ENCODE peak calls at places on chromosome 13, in four cellular contexts. X is GM06990; L is CD8-positive, alpha-beta T cell; M is epithelial cell of proximal tubule. O is an unnamed sample.

GRCh38 chr13:104847863-104848262 is 1687.6 kb downstream of the EFNB2 start:
- DNase-seq in X (no peak), L (no peak), M (no peak), O (peak; percentile 17)

GRCh38 chr13:91398413-91399188 is at the start of gene GPC5:
- DNase-seq in X (peak; percentile 88), L (peak; percentile 61), M (no peak), O (no peak)

GRCh38 chr13:19586904-19587634 is 25.7 kb upstream of the TPTE2 start:
- DNase-seq in X (peak; percentile 87), L (peak; percentile 41), M (no peak), O (no peak)

GRCh38 chr13:63636231-63636993 is 2220.8 kb upstream of the PCDH20 start:
- DNase-seq in X (peak; percentile 2), L (no peak), M (no peak), O (no peak)

GRCh38 chr13:71865858-71866172 is 1.2 kb downstream of the DACH1 start:
- DNase-seq in X (no peak), L (no peak), M (no peak), O (no peak)

GRCh38 chr13:47148543-47148942 is 251.7 kb upstream of the HTR2A start:
- DNase-seq in X (no peak), L (no peak), M (no peak), O (no peak)

GRCh38 chr13:111122056-111122455 is 6.9 kb downstream of the ARHGEF7 start:
- DNase-seq in X (no peak), L (no peak), M (no peak), O (no peak)

GRCh38 chr13:21785990-21786389 is 115.1 kb downstream of the FGF9 start:
- DNase-seq in X (no peak), L (no peak), M (no peak), O (no peak)

GRCh38 chr13:92716749-92717148 is 509.9 kb upstream of the GPC6 start:
- DNase-seq in X (no peak), L (no peak), M (no peak), O (no peak)

GRCh38 chr13:65825039-65825438 is 1405.1 kb downstream of the PCDH9 start:
- DNase-seq in X (no peak), L (no peak), M (no peak), O (no peak)

GRCh38 chr13:97222934-97223710 is 989 bp downstream of the MBNL2 start:
- DNase-seq in X (no peak), L (no peak), M (peak; percentile 79), O (no peak)

GRCh38 chr13:46160474-46161066 is 21.4 kb downstream of the LCP1 start:
- DNase-seq in X (no peak), L (no peak), M (no peak), O (no peak)

GRCh38 chr13:72104656-72105180 is 237.7 kb upstream of the DACH1 start:
- DNase-seq in X (no peak), L (no peak), M (no peak), O (peak; percentile 80)

GRCh38 chr13:112062619-112063308 is 4.2 kb upstream of the SOX1 start:
- DNase-seq in X (no peak), L (no peak), M (no peak), O (no peak)

GRCh38 chr13:20525144-20525600 is 485 bp downstream of the CRYL1 start:
- DNase-seq in X (peak; percentile 47), L (no peak), M (no peak), O (no peak)

GRCh38 chr13:42762251-42762650 is 19.1 kb upstream of the FAM216B start:
- DNase-seq in X (no peak), L (no peak), M (no peak), O (no peak)

GRCh38 chr13:88246239-88246638 is 575.1 kb downstream of the SLITRK5 start:
- DNase-seq in X (no peak), L (no peak), M (no peak), O (no peak)

GRCh38 chr13:104253063-104253680 is 1187.0 kb upstream of the SLC10A2 start:
- DNase-seq in X (no peak), L (no peak), M (no peak), O (no peak)

GRCh38 chr13:97018029-97018819 is 23.9 kb upstream of the OXGR1 start:
- DNase-seq in X (no peak), L (no peak), M (no peak), O (no peak)

GRCh38 chr13:97142452-97142851 is 79.7 kb upstream of the MBNL2 start:
- DNase-seq in X (no peak), L (no peak), M (peak; percentile 15), O (no peak)

GRCh38 chr13:96053003-96053703 is at the start of gene UGGT2:
- DNase-seq in X (peak; percentile 94), L (no peak), M (no peak), O (peak; percentile 65)

GRCh38 chr13:43782686-43783085 is 4.1 kb downstream of the ENOX1 start:
- DNase-seq in X (no peak), L (no peak), M (no peak), O (no peak)

GRCh38 chr13:52406629-52407028 is 657 bp upstream of the THSD1 start:
- DNase-seq in X (no peak), L (no peak), M (no peak), O (no peak)

GRCh38 chr13:86585826-86586225 is 786.6 kb upstream of the SLITRK6 start:
- DNase-seq in X (no peak), L (no peak), M (no peak), O (peak; percentile 63)

GRCh38 chr13:21033224-21033855 is 28.0 kb downstream of the LATS2 start:
- DNase-seq in X (no peak), L (no peak), M (peak; percentile 64), O (peak; percentile 43)

GRCh38 chr13:103275079-103275478 is 208.9 kb upstream of the SLC10A2 start:
- DNase-seq in X (no peak), L (no peak), M (no peak), O (no peak)

DNA sequence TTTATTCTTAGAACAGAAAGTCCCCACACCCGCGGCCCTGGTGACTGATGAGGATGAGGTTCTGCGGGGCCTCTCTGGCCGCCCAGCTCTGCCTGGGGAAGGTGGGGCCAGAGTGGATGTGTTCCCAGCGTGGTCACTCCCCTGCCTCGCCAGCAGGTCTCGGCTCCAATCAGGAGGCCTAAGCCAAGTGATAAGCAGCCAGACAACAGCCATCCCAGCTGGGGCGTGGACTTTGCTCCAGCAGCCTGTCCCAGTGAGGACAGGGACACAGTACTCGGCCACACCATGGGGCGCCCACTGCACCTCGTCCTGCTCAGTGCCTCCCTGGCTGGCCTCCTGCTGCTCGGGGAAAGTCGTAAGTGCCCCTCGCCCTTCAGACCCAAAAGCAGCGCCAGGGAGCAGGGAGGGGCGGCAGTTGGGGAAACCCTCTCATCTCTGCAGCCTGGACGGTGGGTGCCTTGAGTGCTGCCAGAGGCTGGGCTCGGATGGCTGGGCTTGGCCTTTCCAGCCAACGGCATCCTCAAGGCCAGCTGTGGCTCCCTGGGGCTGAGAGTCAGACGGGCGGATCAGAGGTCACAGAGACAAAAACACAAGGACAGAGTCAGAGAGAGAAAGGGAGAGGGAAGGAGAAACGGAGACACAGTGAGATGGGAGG is at the start of gene F10:
- DNase-seq in X (no peak), L (no peak), M (no peak), O (peak; percentile 17)
- H3K4me3 ChIP-seq in X (no peak within 1 kb of the TSS), L (no peak within 1 kb of the TSS), M (no peak within 1 kb of the TSS), O (peak within 1 kb of the TSS; percentile 24)

DNA sequence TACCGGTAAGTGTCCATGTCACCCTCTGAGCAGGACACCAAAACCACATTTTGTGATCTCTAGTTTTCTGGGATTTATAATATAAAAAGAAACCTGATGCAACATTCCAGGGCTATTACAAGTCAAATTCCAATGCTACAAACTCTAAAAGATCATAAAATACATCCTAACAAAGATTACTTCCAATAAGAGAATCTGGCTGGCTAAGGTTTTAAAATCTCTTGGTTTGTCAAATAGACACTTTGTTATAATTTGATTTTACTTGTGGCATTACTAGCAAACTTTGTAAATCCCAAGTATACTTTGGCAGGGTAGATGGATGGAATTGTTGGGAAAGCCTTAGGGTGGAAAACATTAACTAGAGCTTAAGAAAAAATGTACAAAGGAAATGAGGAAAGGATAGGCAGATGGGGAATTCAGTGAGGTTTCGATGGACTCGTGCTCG is 74.0 kb upstream of the POMP start:
- DNase-seq in X (no peak), L (no peak), M (peak; percentile 52), O (no peak)
- TF ChIP-seq CTCF in X (no peak), L (no peak), M (no peak), O (no peak)

GRCh38 chr13:45138282-45138681 is 18.0 kb downstream of the GTF2F2 start:
- DNase-seq in X (no peak), L (no peak), M (peak; percentile 79), O (no peak)

GRCh38 chr13:45136741-45137500 is 16.6 kb downstream of the GTF2F2 start:
- DNase-seq in X (no peak), L (no peak), M (no peak), O (no peak)

GRCh38 chr13:45137501-45137880 is 17.2 kb downstream of the GTF2F2 start:
- DNase-seq in X (no peak), L (no peak), M (no peak), O (no peak)

GRCh38 chr13:45143346-45143751 is 23.0 kb downstream of the GTF2F2 start:
- DNase-seq in X (no peak), L (no peak), M (no peak), O (no peak)

DNA sequence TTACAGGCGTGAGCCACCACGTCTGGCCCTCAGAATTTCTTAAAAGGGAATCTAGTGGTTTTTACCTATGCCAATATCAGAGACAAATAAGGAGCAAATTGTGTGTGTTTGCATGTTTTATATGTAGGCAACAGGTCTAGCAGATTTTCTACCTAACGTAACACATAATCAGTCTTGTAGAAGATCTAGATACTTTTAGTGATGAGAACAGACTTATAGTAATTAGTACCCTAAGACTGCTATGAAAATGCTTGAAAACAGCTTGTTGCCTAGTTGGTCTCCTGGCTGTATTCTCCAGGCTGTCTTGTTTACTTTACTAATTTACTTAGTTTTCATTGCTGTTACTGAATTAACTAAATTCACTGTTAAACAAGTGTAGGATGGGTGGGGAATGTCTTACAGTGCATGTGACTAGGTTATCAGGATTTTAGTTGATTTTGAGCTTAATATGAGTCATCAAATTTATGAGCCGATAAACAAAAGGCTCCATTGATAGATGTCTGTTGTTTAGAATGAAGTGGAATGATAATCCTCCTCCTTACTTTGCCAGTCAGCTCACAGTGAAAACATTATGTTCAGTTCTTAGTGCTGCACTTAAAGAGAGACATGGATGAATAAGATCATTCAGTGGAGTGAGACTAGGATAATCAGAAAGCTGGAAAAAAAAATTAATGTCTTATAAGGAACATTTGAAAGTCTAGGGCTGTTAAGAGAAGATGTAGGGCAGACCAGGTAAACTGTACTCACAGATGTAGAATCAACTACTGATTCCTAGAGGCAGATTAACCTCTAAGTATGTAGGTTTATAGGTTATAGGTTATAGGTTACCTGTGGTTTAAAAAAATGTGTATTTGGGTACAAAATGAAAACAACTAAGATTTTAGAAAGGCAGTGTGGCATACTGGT is 22.4 kb downstream of the GTF2F2 start:
- DNase-seq in X (no peak), L (no peak), M (no peak), O (peak; percentile 92)
- H3K4me3 ChIP-seq in X (no peak overlapping the region), L (no peak overlapping the region), M (no peak overlapping the region), O (no peak overlapping the region)

GRCh38 chr13:36515466-36515865 is 83.2 kb downstream of the CCNA1 start:
- DNase-seq in X (no peak), L (no peak), M (no peak), O (no peak)
- TF ChIP-seq CTCF in X (no peak), L (no peak), M (no peak), O (no peak)

GRCh38 chr13:75372517-75372916 is 109.5 kb downstream of the TBC1D4 start:
- DNase-seq in X (no peak), L (no peak), M (no peak), O (no peak)
- H3K4me3 ChIP-seq in X (no peak overlapping the region), L (no peak overlapping the region), M (no peak overlapping the region), O (no peak overlapping the region)

GRCh38 chr13:49248433-49249002 is 793 bp downstream of the CDADC1 start:
- DNase-seq in X (no peak), L (no peak), M (no peak), O (no peak)
- TF ChIP-seq CTCF in X (peak; percentile 21), L (no peak), M (peak; percentile 49), O (peak; percentile 41)